ENCODE peak calls at places on chromosomes 12 and 14, in seven cellular contexts. O is GM23248, Q is SK-N-SH, W is SJSA1, M is aorta, N is psoas muscle, D is neuronal stem cell. E is an unnamed sample.
A peak's percentile ranks its signal among the peaks of the same experiment; 100 is the strongest.

GRCh38 chr12:78674311-78675085 is 190.1 kb upstream of the SYT1 start:
- DNase-seq in O (peak; percentile 44), Q (no peak), W (no peak), M (no peak), N (no peak), D (no peak), E (no peak)

GRCh38 chr14:42806909-42807315 is 1200.2 kb downstream of the LRFN5 start:
- DNase-seq in O (peak; percentile 6), Q (no peak), W (no peak), M (no peak), N (no peak), D (no peak), E (peak; percentile 78)

GRCh38 chr12:96015672-96016071 is 19.5 kb upstream of the HAL start:
- DNase-seq in O (peak; percentile 49), Q (no peak), W (peak; percentile 77), M (peak; percentile 44), N (no peak), D (no peak), E (no peak)

GRCh38 chr14:89058707-89059106 is 234.3 kb downstream of the TTC8 start:
- DNase-seq in O (no peak), Q (no peak), W (no peak), M (no peak), N (no peak), D (no peak), E (no peak)

GRCh38 chr14:74083784-74084276 is 423 bp downstream of the ALDH6A1 start:
- DNase-seq in O (no peak), Q (no peak), W (no peak), M (no peak), N (no peak), D (no peak), E (no peak)

GRCh38 chr14:53432378-53432802 is 279.3 kb upstream of the DDHD1 start:
- DNase-seq in O (peak; percentile 58), Q (peak; percentile 47), W (peak; percentile 20), M (no peak), N (no peak), D (peak; percentile 18), E (peak; percentile 58)

GRCh38 chr14:59630281-59630963 is 53.8 kb upstream of the CCDC175 start:
- DNase-seq in O (peak; percentile 30), Q (peak; percentile 89), W (no peak), M (peak; percentile 81), N (no peak), D (peak; percentile 53), E (no peak)

GRCh38 chr14:85634205-85634604 is 104.3 kb downstream of the FLRT2 start:
- DNase-seq in O (peak; percentile 10), Q (no peak), W (no peak), M (no peak), N (no peak), D (no peak), E (no peak)

GRCh38 chr14:103710771-103711392 is 4.4 kb downstream of the XRCC3 start:
- DNase-seq in O (no peak), Q (no peak), W (no peak), M (no peak), N (no peak), D (no peak), E (no peak)

GRCh38 chr12:117985182-117985581 is 16.4 kb upstream of the KSR2 start:
- DNase-seq in O (peak; percentile 24), Q (no peak), W (no peak), M (no peak), N (no peak), D (no peak), E (no peak)

GRCh38 chr12:99824900-99825562 is 159.7 kb downstream of the ANKS1B start:
- DNase-seq in O (no peak), Q (no peak), W (no peak), M (peak; percentile 27), N (peak; percentile 35), D (no peak), E (peak; percentile 6)

GRCh38 chr12:69994593-69995222 is 169.7 kb downstream of the MYRFL start:
- DNase-seq in O (no peak), Q (peak; percentile 34), W (no peak), M (no peak), N (no peak), D (no peak), E (no peak)

GRCh38 chr14:67749341-67750110 is 47.8 kb downstream of the RDH12 start:
- DNase-seq in O (no peak), Q (no peak), W (no peak), M (no peak), N (no peak), D (no peak), E (peak; percentile 13)

GRCh38 chr12:88037770-88038169 is 8.6 kb upstream of the C12orf50 start:
- DNase-seq in O (no peak), Q (no peak), W (no peak), M (no peak), N (no peak), D (no peak), E (no peak)
- H3K4me3 ChIP-seq in O (no peak overlapping the region), Q (peak overlapping the region; percentile 72), W (no peak overlapping the region), M (no peak overlapping the region), N (no peak overlapping the region), D (no peak overlapping the region), E (no peak overlapping the region)

GRCh38 chr12:98724384-98725155 is 79.5 kb downstream of the APAF1 start:
- DNase-seq in O (peak; percentile 23), Q (no peak), W (no peak), M (no peak), N (no peak), D (no peak), E (no peak)

GRCh38 chr12:98721204-98721702 is 76.2 kb downstream of the APAF1 start:
- DNase-seq in O (no peak), Q (no peak), W (no peak), M (no peak), N (no peak), D (no peak), E (no peak)

GRCh38 chr12:98725481-98726247 is 80.6 kb downstream of the APAF1 start:
- DNase-seq in O (peak; percentile 84), Q (peak; percentile 46), W (peak; percentile 22), M (peak; percentile 54), N (peak; percentile 57), D (peak; percentile 38), E (peak; percentile 50)

GRCh38 chr12:98727196-98727595 is 82.1 kb downstream of the APAF1 start:
- DNase-seq in O (no peak), Q (no peak), W (no peak), M (no peak), N (no peak), D (no peak), E (no peak)
- H3K36me3 ChIP-seq in O (peaks cover 36% of the 10 kb centered on the region), Q (peaks cover 61% of the 10 kb centered on the region), W (peaks cover 60% of the 10 kb centered on the region), M (peaks cover 10% of the 10 kb centered on the region), N (no peaks in the 10 kb centered on the region), D (peaks cover 91% of the 10 kb centered on the region), E (peaks cover 41% of the 10 kb centered on the region)

GRCh38 chr12:110365743-110366473 is 37.6 kb downstream of the ANAPC7 start:
- DNase-seq in O (no peak), Q (no peak), W (no peak), M (no peak), N (no peak), D (no peak), E (no peak)

GRCh38 chr12:110370732-110371141 is 32.8 kb downstream of the ANAPC7 start:
- DNase-seq in O (no peak), Q (no peak), W (no peak), M (no peak), N (no peak), D (no peak), E (no peak)

GRCh38 chr12:110369992-110370391 is 33.5 kb downstream of the ANAPC7 start:
- DNase-seq in O (no peak), Q (no peak), W (no peak), M (no peak), N (no peak), D (no peak), E (no peak)

GRCh38 chr12:110367209-110367864 is 36.2 kb downstream of the ANAPC7 start:
- DNase-seq in O (no peak), Q (no peak), W (peak; percentile 49), M (no peak), N (no peak), D (no peak), E (no peak)

GRCh38 chr12:110366474-110367208 is 36.9 kb downstream of the ANAPC7 start:
- DNase-seq in O (no peak), Q (no peak), W (no peak), M (no peak), N (no peak), D (no peak), E (no peak)
- H3K27ac ChIP-seq in O (no peak overlapping the region), Q (no peak overlapping the region), W (peak overlapping the region; percentile 27), M (peak overlapping the region; percentile 21), N (no peak overlapping the region), D (no peak overlapping the region), E (no peak overlapping the region)

DNA sequence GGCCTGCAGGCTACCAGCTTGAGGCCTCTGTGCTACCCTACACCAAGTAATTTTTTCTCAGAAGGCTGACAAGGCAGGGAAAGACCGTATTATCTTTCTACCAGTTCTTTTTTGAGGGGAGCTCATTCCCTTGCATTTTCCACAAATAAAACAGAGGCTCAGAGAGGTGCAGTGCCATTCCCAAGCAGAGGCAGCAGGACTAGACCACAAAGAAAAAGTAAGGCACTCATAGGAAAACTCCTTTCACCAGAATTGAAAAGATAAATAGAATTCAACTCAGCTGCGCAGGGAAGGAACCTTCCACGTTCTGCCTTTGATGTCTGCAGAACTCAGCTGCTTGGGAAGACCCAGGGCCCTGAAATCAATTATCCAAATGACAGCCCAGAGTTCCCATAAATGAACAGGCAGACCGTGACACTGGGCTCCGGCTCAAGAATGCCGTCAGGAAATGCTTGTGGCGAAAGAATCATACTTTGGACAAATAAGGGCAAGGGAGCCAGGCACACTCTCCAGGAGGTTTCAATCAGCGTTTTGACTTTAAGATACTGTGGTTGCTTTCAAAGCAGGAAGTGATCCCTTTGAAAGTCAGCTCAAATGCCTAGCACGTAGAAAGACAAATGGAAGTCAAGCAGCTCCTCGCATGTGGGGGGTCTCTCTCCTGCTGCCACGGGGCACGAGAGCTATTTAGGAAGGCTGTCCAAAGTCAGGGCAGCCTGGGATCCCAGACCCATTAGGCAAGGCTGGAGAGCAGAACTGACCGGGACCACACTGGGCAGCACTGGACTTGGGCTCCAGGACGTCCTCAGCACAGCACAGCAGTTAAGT is 14.0 kb downstream of the KCTD10 start:
- DNase-seq in O (peak; percentile 96), Q (peak; percentile 51), W (peak; percentile 95), M (peak; percentile 93), N (peak; percentile 87), D (no peak), E (peak; percentile 92)
- H3K4me3 ChIP-seq in O (peak overlapping the region; percentile 61), Q (peak overlapping the region; percentile 23), W (peak overlapping the region; percentile 15), M (no peak overlapping the region), N (peak overlapping the region; percentile 31), D (no peak overlapping the region), E (peak overlapping the region; percentile 38)

DNA sequence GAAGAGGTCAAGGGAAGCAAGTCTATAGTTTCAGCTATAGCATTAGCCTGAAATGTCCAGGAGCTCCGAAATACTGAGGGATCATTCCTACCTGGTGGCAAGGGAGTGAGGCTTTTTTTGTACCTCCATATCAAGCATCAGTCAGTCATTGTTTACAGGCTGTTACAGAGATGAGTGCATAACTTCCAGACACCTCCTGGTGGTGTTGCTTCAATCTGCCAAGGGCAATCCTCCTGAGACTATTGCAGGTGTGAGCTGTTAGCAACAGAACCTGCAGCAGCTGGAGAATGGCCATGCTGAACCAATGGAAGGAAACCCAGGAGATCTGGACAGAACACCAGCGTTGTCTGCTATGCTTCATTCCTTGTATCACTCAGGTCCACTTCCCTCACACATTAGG is 80.0 kb upstream of the SLC8A3 start:
- DNase-seq in O (no peak), Q (no peak), W (no peak), M (no peak), N (no peak), D (no peak), E (no peak)
- H3K36me3 ChIP-seq in O (no peaks in the 10 kb centered on the region), Q (no peaks in the 10 kb centered on the region), W (no peaks in the 10 kb centered on the region), M (no peaks in the 10 kb centered on the region), N (no peaks in the 10 kb centered on the region), D (no peaks in the 10 kb centered on the region), E (no peaks in the 10 kb centered on the region)

GRCh38 chr12:125315771-125316170 is 250.5 kb downstream of the AACS start:
- DNase-seq in O (no peak), Q (no peak), W (no peak), M (no peak), N (no peak), D (no peak), E (no peak)
- H3K27ac ChIP-seq in O (no peak overlapping the region), Q (no peak overlapping the region), W (no peak overlapping the region), M (no peak overlapping the region), N (no peak overlapping the region), D (no peak overlapping the region), E (no peak overlapping the region)

E was measured in SJCRH30.